ENCODE peak calls at places on chromosome X, in eight cellular contexts. V is tibial nerve, D is A549, N is Peyer's patch, A is transverse colon, O is breast epithelium, L is IMR-90, S is ovary. R is an unnamed sample.

GRCh38 chrX:38538134-38538533 is 23.2 kb upstream of the TSPAN7 start:
- DNase-seq in N (no peak), D (no peak), S (no peak), O (no peak), A (no peak), L (no peak), V (no peak), R (no peak)

GRCh38 chrX:31546130-31546529 is 474.3 kb upstream of the FTHL17 start:
- DNase-seq in A (no peak), D (no peak), S (no peak), N (no peak), V (no peak), O (no peak), L (peak), R (no peak)

GRCh38 chrX:18354369-18355329 is at the start of gene SCML2:
- DNase-seq in A (peak), N (peak), D (peak), S (peak), L (peak), V (peak), O (no peak), R (peak)

GRCh38 chrX:131548994-131549393 is 5.1 kb downstream of the OR13H1 start:
- DNase-seq in S (no peak), L (no peak), V (no peak), N (no peak), A (no peak), O (no peak), D (peak), R (no peak)

GRCh38 chrX:16712116-16712824 is at the start of gene CTPS2:
- DNase-seq in A (peak), V (peak), D (peak), N (peak), S (peak), L (peak), O (peak), R (peak)

GRCh38 chrX:3504916-3505315 is 158.5 kb upstream of the MXRA5 start:
- DNase-seq in N (no peak), L (no peak), S (no peak), D (no peak), V (no peak), O (no peak), A (no peak), R (no peak)

GRCh38 chrX:37077646-37078433 is 69.7 kb downstream of the FAM47C start:
- DNase-seq in S (no peak), O (no peak), D (no peak), V (no peak), A (no peak), N (no peak), L (no peak), R (no peak)

GRCh38 chrX:72029473-72030411 is 102.0 kb downstream of the RTL5 start:
- DNase-seq in D (peak), L (peak), N (peak), V (no peak), O (no peak), A (no peak), S (no peak), R (peak)

GRCh38 chrX:80550722-80551121 is 130.5 kb downstream of the TENT5D start:
- DNase-seq in A (no peak), O (no peak), S (no peak), N (no peak), L (no peak), D (peak), V (no peak), R (no peak)

GRCh38 chrX:7062912-7063311 is 84.6 kb upstream of the STS start:
- DNase-seq in A (no peak), N (no peak), S (no peak), D (no peak), V (no peak), O (no peak), L (no peak), R (no peak)

GRCh38 chrX:65203545-65203944 is 227.3 kb upstream of the ZC4H2 start:
- DNase-seq in N (no peak), A (peak), D (no peak), V (no peak), O (no peak), S (no peak), L (no peak), R (no peak)

GRCh38 chrX:39855748-39856129 is 242.0 kb downstream of the BCOR start:
- DNase-seq in N (peak), D (peak), L (peak), A (peak), V (no peak), O (no peak), S (no peak), R (no peak)

GRCh38 chrX:97389761-97390192 is 506.1 kb downstream of the RPA4 start:
- DNase-seq in O (no peak), N (no peak), S (no peak), L (peak), D (peak), A (no peak), V (no peak), R (no peak)

GRCh38 chrX:138745215-138745614 is 33.7 kb upstream of the FGF13 start:
- DNase-seq in L (peak), S (no peak), V (peak), D (peak), A (no peak), O (no peak), N (no peak), R (peak)

GRCh38 chrX:129706395-129707072 is 32.2 kb upstream of the XPNPEP2 start:
- DNase-seq in N (no peak), V (no peak), D (no peak), A (no peak), S (no peak), O (peak), L (no peak), R (no peak)

GRCh38 chrX:154775611-154776349 is 13.1 kb downstream of the DKC1 start:
- DNase-seq in N (no peak), D (no peak), V (no peak), L (peak), O (no peak), A (no peak), S (no peak), R (no peak)

GRCh38 chrX:39720945-39721344 is 376.8 kb downstream of the BCOR start:
- DNase-seq in S (no peak), O (no peak), A (no peak), D (no peak), V (no peak), L (no peak), N (no peak), R (no peak)

GRCh38 chrX:37989304-37989703 is 17.0 kb upstream of the SYTL5 start:
- DNase-seq in V (no peak), D (no peak), L (no peak), A (no peak), S (no peak), O (no peak), N (no peak), R (no peak)

GRCh38 chrX:49754238-49754857 is 58.6 kb upstream of the PAGE1 start:
- DNase-seq in O (no peak), V (peak), A (peak), D (peak), S (peak), L (peak), N (peak), R (peak)

GRCh38 chrX:84046403-84046984 is 141.5 kb downstream of the RPS6KA6 start:
- DNase-seq in V (no peak), D (peak), L (peak), O (no peak), S (no peak), N (peak), A (no peak), R (peak)

GRCh38 chrX:109187473-109188168 is 294.3 kb downstream of the GUCY2F start:
- DNase-seq in N (no peak), D (no peak), L (no peak), S (no peak), V (no peak), O (no peak), A (no peak), R (no peak)

GRCh38 chrX:16444353-16444752 is 205.6 kb upstream of the S100G start:
- DNase-seq in L (peak), D (no peak), S (no peak), N (no peak), O (no peak), A (no peak), V (no peak), R (peak)

GRCh38 chrX:39674771-39675553 is 422.8 kb downstream of the BCOR start:
- DNase-seq in D (no peak), A (no peak), L (no peak), N (no peak), V (no peak), O (no peak), S (no peak), R (no peak)

GRCh38 chrX:21153503-21153902 is 220.7 kb upstream of the CNKSR2 start:
- DNase-seq in N (no peak), L (peak), D (peak), A (no peak), O (no peak), S (no peak), V (peak), R (no peak)

GRCh38 chrX:119759333-119759766 is 962 bp downstream of the SOWAHD start:
- DNase-seq in A (no peak), S (no peak), O (no peak), D (no peak), V (no peak), N (no peak), L (no peak), R (no peak)
- H3K4me3 ChIP-seq in A (peak), S (no peak), O (peak), D (no peak), V (peak), N (peak), L (peak), R (no peak)

GRCh38 chrX:74924449-74925209 is 623 bp downstream of the NEXMIF start:
- DNase-seq in V (no peak), A (peak), D (peak), N (peak), O (peak), S (peak), L (no peak), R (peak)
- TF ChIP-seq POLR2A in V (no peak), A (no peak), D (no peak), N (no peak), O (no peak), S (no peak), L (no peak), R (peak)

GRCh38 chrX:108173874-108174273 is 82.3 kb downstream of the ATG4A start:
- DNase-seq in N (no peak), O (no peak), S (no peak), L (no peak), V (no peak), A (no peak), D (no peak), R (no peak)
- H3K4me3 ChIP-seq in N (no peak), O (no peak), S (no peak), L (no peak), V (no peak), A (no peak), D (no peak), R (no peak)

DNA sequence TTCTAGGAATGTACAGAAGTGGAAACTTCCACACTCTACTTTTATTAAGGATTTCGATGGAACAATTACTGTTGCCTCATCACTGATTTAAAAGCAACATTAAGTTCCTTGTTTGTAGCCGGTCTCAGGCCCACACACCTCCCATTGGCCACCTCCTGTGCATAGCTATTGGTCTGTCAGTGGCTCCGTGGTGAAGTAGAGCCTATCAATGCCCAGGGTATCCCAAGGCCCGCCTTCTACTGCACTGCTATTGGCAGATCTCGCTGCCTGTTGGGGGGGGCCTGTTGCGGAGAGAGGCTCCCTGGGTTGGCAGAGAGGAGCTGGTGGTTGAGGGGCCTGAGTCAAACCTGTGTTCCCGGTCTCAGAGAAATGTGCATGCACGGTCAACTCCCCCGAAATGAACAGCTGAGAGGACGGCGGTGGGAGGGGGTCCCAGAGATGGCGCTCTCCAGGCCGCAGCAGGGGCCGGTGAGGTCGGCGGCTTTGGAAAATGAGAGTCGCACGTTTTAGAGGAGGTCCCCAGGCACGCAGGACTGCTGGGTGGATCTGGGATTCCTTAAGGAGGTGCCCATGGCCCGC is 4.9 kb upstream of the ARAF start:
- DNase-seq in L (peak), D (peak), O (peak), A (peak), V (peak), S (peak), N (peak), R (peak)
- TF ChIP-seq POLR2A in L (no peak), D (peak), O (peak), A (peak), V (peak), S (peak), N (peak), R (peak)

GRCh38 chrX:44913656-44914531 is 40.9 kb downstream of the KDM6A start:
- DNase-seq in N (no peak), O (no peak), D (no peak), A (no peak), V (no peak), S (no peak), L (no peak), R (no peak)

GRCh38 chrX:44914532-44915198 is 41.7 kb downstream of the KDM6A start:
- DNase-seq in S (no peak), L (peak), A (no peak), V (no peak), D (no peak), O (no peak), N (no peak), R (no peak)

GRCh38 chrX:44918722-44919121 is 45.7 kb downstream of the KDM6A start:
- DNase-seq in S (no peak), V (no peak), D (no peak), N (no peak), O (no peak), L (no peak), A (no peak), R (no peak)

DNA sequence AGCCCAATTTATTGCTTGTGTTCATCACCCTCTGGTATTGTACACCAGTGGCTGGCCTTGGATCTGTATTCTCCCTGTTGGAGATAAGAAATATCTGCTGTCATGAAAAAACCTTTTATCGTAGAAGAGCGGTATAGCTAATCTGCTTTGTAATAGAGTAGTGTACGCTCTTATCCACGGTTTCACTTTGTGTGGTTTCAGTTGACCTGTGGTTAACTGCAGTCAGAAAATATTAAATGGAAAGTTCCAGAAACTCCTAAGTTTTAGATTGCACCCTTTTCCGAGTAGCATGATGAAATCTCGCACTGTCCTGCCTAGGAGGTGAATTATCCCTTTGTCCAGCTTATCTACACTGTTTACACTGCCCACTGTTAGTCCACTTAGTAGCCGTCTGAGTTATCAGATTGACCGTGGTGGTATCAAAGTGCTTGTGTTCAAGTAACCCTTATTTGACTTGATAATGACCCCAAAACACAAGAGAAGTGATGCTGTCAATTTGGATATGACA is 42.4 kb downstream of the KDM6A start:
- DNase-seq in N (no peak), L (peak), A (no peak), S (no peak), V (no peak), O (no peak), D (no peak), R (no peak)
- H3K4me3 ChIP-seq in N (peak), L (peak), A (no peak), S (no peak), V (no peak), O (no peak), D (no peak), R (no peak)

GRCh38 chrX:135522132-135522530 is 1.7 kb downstream of the INTS6L start:
- DNase-seq in A (no peak), D (no peak), V (no peak), O (no peak), L (no peak), N (no peak), S (no peak), R (no peak)
- TF ChIP-seq POLR2A in A (no peak), D (no peak), V (no peak), O (no peak), L (no peak), N (no peak), S (no peak), R (no peak)

R was measured in body of pancreas.